ENCODE peak calls at places on chromosomes 7 and 10, in six cellular contexts. V is HuH-7.5, K is T-helper 9 cell, N is sciatic nerve, O is GM10248, L is BE2C. H is an unnamed sample.
A peak's percentile ranks its signal among the peaks of the same experiment; 100 is the strongest.

GRCh38 chr10:26441491-26442214 is 3.5 kb downstream of the APBB1IP start:
- DNase-seq in V (no peak), K (peak; percentile 8), N (no peak), O (no peak), L (no peak), H (no peak)

GRCh38 chr7:36473454-36474282 is 84.0 kb downstream of the ANLN start:
- DNase-seq in V (peak; percentile 31), K (no peak), N (no peak), O (no peak), L (peak; percentile 77), H (no peak)

GRCh38 chr7:102236592-102237287 is 49.9 kb upstream of the SH2B2 start:
- DNase-seq in V (peak; percentile 98), K (peak; percentile 19), N (peak; percentile 79), O (peak; percentile 85), L (peak; percentile 76), H (peak; percentile 81)

GRCh38 chr7:12244129-12244528 is 33.0 kb downstream of the TMEM106B start:
- DNase-seq in V (peak; percentile 7), K (no peak), N (no peak), O (no peak), L (peak; percentile 63), H (no peak)

GRCh38 chr7:24038993-24039392 is 245.0 kb upstream of the NPY start:
- DNase-seq in V (no peak), K (no peak), N (no peak), O (no peak), L (no peak), H (no peak)

GRCh38 chr10:103759100-103759781 is 96.1 kb downstream of the SH3PXD2A start:
- DNase-seq in V (peak; percentile 56), K (no peak), N (no peak), O (peak; percentile 52), L (no peak), H (no peak)

GRCh38 chr10:89684604-89685003 is 16.8 kb upstream of the KIF20B start:
- DNase-seq in V (no peak), K (no peak), N (no peak), O (no peak), L (no peak), H (no peak)

GRCh38 chr10:68125770-68126169 is 16.5 kb downstream of the MYPN start:
- DNase-seq in V (peak; percentile 16), K (no peak), N (no peak), O (no peak), L (no peak), H (no peak)

GRCh38 chr10:79424221-79425073 is 21.0 kb downstream of the ZCCHC24 start:
- DNase-seq in V (no peak), K (no peak), N (peak; percentile 66), O (no peak), L (no peak), H (peak; percentile 54)

GRCh38 chr10:35236739-35237138 is 99.6 kb upstream of the CCNY start:
- DNase-seq in V (peak; percentile 37), K (no peak), N (no peak), O (no peak), L (no peak), H (no peak)

GRCh38 chr10:22630229-22631174 is 83.9 kb downstream of the PIP4K2A start:
- DNase-seq in V (no peak), K (no peak), N (no peak), O (peak; percentile 69), L (no peak), H (no peak)

GRCh38 chr10:62027841-62028501 is 126.5 kb downstream of the ARID5B start:
- DNase-seq in V (no peak), K (no peak), N (no peak), O (no peak), L (no peak), H (no peak)

GRCh38 chr10:89651916-89652573 is 7.0 kb upstream of the PANK1 start:
- DNase-seq in V (no peak), K (no peak), N (no peak), O (peak; percentile 30), L (no peak), H (no peak)

GRCh38 chr10:13348216-13349017 is at the start of gene SEPHS1:
- DNase-seq in V (peak; percentile 89), K (peak; percentile 73), N (peak; percentile 82), O (peak; percentile 87), L (peak; percentile 88), H (peak; percentile 93)

GRCh38 chr10:43127447-43127846 is 10.8 kb upstream of the CSGALNACT2 start:
- DNase-seq in V (no peak), K (no peak), N (no peak), O (no peak), L (no peak), H (no peak)

GRCh38 chr7:23067271-23067670 is 38.3 kb upstream of the KLHL7 start:
- DNase-seq in V (no peak), K (no peak), N (no peak), O (no peak), L (no peak), H (no peak)

GRCh38 chr7:6306471-6306870 is 34.0 kb upstream of the CYTH3 start:
- DNase-seq in V (no peak), K (no peak), N (no peak), O (no peak), L (no peak), H (no peak)

GRCh38 chr7:92880212-92881090 is 44.1 kb upstream of the CDK6 start:
- DNase-seq in V (no peak), K (no peak), N (no peak), O (peak; percentile 25), L (peak; percentile 36), H (peak; percentile 67)

GRCh38 chr10:11237571-11237970 is 219.9 kb downstream of the CELF2 start:
- DNase-seq in V (no peak), K (no peak), N (no peak), O (no peak), L (no peak), H (no peak)

GRCh38 chr10:72173635-72174296 is 42.0 kb upstream of the ANAPC16 start:
- DNase-seq in V (no peak), K (no peak), N (no peak), O (no peak), L (peak; percentile 83), H (no peak)

GRCh38 chr10:92702301-92702916 is 12.7 kb downstream of the HHEX start:
- DNase-seq in V (no peak), K (no peak), N (no peak), O (no peak), L (no peak), H (no peak)

GRCh38 chr7:1920266-1920681 is 250.2 kb downstream of the ELFN1 start:
- DNase-seq in V (no peak), K (peak; percentile 21), N (no peak), O (peak; percentile 72), L (no peak), H (peak; percentile 84)

GRCh38 chr10:59273453-59273852 is 88.9 kb downstream of the FAM13C start:
- DNase-seq in V (no peak), K (no peak), N (no peak), O (no peak), L (no peak), H (no peak)

GRCh38 chr10:34613491-34613890 is 201.6 kb downstream of the PARD3 start:
- DNase-seq in V (no peak), K (no peak), N (no peak), O (no peak), L (no peak), H (no peak)

GRCh38 chr10:96714031-96714590 is 6.2 kb downstream of the PIK3AP1 start:
- DNase-seq in V (no peak), K (no peak), N (no peak), O (no peak), L (no peak), H (no peak)

H was measured in spleen.